ENCODE peak calls at places on chromosomes 2 and 18, in four cellular contexts. S is ovary, N is right lobe of liver, V is SK-N-SH. W is an unnamed sample. For H3K36me3, the result is how much of the 10 kb centered on the place peaks cover.

GRCh38 chr2:207283356-207283755 is 117.6 kb upstream of the KLF7 start:
- DNase-seq in S (no peak), N (no peak), V (no peak), W (no peak)

GRCh38 chr2:84894758-84895520 is 10.5 kb upstream of the TMSB10 start:
- DNase-seq in S (no peak), N (no peak), V (no peak), W (no peak)

GRCh38 chr2:157488877-157489276 is 45.0 kb upstream of the CYTIP start:
- DNase-seq in S (no peak), N (peak), V (no peak), W (peak)

GRCh38 chr2:174007010-174007409 is 41.8 kb upstream of the SP3 start:
- DNase-seq in S (no peak), N (no peak), V (no peak), W (no peak)

GRCh38 chr2:191533693-191534175 is 144.2 kb upstream of the NABP1 start:
- DNase-seq in S (no peak), N (no peak), V (no peak), W (no peak)

GRCh38 chr2:128236491-128237035 is 82.1 kb downstream of the HS6ST1 start:
- DNase-seq in S (no peak), N (no peak), V (no peak), W (no peak)

GRCh38 chr18:59270689-59271257 is 2.5 kb downstream of the RAX start:
- DNase-seq in S (no peak), N (no peak), V (peak), W (no peak)

GRCh38 chr18:73511751-73512525 is 635.7 kb downstream of the FBXO15 start:
- DNase-seq in S (no peak), N (no peak), V (no peak), W (no peak)

GRCh38 chr18:22045221-22045918 is 124.0 kb upstream of the GATA6 start:
- DNase-seq in S (no peak), N (no peak), V (no peak), W (peak)

GRCh38 chr2:199458806-199459285 is 1.1 kb upstream of the SATB2 start:
- DNase-seq in S (no peak), N (peak), V (peak), W (no peak)

GRCh38 chr2:38217401-38218188 is 141.6 kb upstream of the CYP1B1 start:
- DNase-seq in S (no peak), N (no peak), V (no peak), W (no peak)

GRCh38 chr2:39494784-39495251 is 57.7 kb upstream of the MAP4K3 start:
- DNase-seq in S (no peak), N (no peak), V (no peak), W (no peak)

GRCh38 chr2:96547203-96547641 is 10.7 kb downstream of the ARID5A start:
- DNase-seq in S (no peak), N (no peak), V (no peak), W (no peak)

GRCh38 chr2:147632193-147632592 is 212.6 kb upstream of the ACVR2A start:
- DNase-seq in S (no peak), N (no peak), V (no peak), W (no peak)

GRCh38 chr2:203626952-203627681 is 79.3 kb upstream of the CD28 start:
- DNase-seq in S (no peak), N (no peak), V (no peak), W (no peak)

GRCh38 chr2:229431331-229431954 is 160.4 kb upstream of the PID1 start:
- DNase-seq in S (no peak), N (no peak), V (peak), W (no peak)

GRCh38 chr18:48942086-48942485 is 8.7 kb downstream of the SMAD7 start:
- DNase-seq in S (no peak), N (no peak), V (no peak), W (no peak)

GRCh38 chr18:48942554-48943261 is 8.1 kb downstream of the SMAD7 start:
- DNase-seq in S (no peak), N (peak), V (no peak), W (peak)

GRCh38 chr18:48943736-48944527 is 6.8 kb downstream of the SMAD7 start:
- DNase-seq in S (no peak), N (no peak), V (no peak), W (no peak)

GRCh38 chr18:48944634-48945033 is 6.1 kb downstream of the SMAD7 start:
- DNase-seq in S (no peak), N (no peak), V (no peak), W (no peak)

GRCh38 chr18:48943333-48943732 is 7.4 kb downstream of the SMAD7 start:
- DNase-seq in S (no peak), N (no peak), V (no peak), W (no peak)
- H3K36me3 ChIP-seq in S (under half), N (under half), V (under half), W (under half)

GRCh38 chr2:217986256-217986961 is 16.4 kb downstream of the TNS1 start:
- DNase-seq in S (peak), N (no peak), V (no peak), W (no peak)
- H3K4me3 ChIP-seq in S (no peak), N (no peak), V (no peak), W (no peak)

GRCh38 chr2:37070931-37071330 is 13.2 kb downstream of the HEATR5B start:
- DNase-seq in S (no peak), N (no peak), V (no peak), W (no peak)

GRCh38 chr2:37068671-37069070 is 15.5 kb downstream of the HEATR5B start:
- DNase-seq in S (no peak), N (no peak), V (no peak), W (no peak)
- H3K36me3 ChIP-seq in S (under half), N (under half), V (half or more), W (under half)

DNA sequence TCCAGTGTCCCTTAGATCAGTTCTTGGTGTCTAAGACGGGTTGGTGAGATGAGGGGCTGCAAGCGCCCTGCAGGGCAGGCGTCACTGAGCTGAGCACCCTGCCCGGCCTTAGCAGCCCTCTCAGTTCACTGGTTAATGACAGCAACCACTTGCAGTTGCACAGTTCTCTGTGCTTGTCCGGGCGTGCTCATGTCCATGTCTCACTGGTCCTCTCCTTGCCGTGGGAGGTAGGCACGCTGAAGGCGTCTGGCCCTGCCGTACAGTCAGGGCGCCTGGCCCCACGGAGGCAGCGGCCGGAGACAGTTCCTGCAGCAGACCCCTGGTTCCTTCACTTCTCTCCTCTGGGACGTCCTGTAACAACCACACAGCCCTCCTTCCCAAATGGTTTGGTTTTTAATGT is 75.3 kb downstream of the ARHGEF4 start:
- DNase-seq in S (no peak), N (no peak), V (no peak), W (no peak)
- H3K4me3 ChIP-seq in S (no peak), N (no peak), V (no peak), W (no peak)

GRCh38 chr2:184314829-184315228 is 283.5 kb upstream of the ZNF804A start:
- DNase-seq in S (no peak), N (no peak), V (no peak), W (no peak)
- H3K36me3 ChIP-seq in S (under half), N (under half), V (under half), W (under half)

DNA sequence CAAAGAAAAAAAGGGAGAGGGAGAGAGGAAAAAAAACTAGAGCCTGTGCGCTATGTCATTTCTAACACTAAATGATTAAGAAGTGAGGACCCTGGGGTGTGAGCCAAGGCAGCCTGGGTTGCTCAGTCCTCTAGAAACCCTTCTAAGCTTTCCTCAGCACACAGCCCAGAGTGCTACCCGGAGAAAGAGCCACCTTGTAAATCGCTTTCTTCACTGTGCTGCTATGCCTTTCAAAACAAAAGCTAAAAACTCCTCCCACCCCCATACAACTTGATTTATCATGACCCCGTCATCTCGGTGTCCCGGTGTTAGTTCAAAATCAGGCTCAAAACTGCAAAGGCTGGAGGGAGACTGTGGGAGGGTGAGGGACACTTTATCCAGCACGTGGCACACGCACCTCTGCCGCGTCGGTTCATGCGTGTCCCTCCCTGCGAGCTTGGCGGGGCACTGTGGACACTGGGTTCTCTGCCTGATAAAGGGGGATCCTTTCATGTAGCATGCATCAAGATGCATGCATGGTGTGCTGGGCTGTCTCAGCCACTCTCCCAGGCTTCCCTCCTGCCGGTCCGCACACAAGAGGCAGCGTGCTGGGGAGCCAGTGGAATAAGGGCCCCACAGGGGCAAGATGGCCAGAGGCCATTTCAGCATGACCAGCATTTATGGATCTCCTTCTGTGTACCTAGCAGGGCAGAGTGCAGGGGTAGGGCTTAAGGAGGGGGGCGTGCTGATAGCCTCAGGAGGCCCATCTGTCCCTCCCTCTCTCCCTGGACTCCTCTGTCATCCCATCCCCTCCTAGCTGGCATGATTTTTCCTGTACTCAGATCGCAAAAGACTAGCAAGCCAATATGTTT is 170.4 kb downstream of the SMAD7 start:
- DNase-seq in S (peak), N (peak), V (peak), W (no peak)
- H3K4me3 ChIP-seq in S (no peak), N (no peak), V (no peak), W (no peak)

DNA sequence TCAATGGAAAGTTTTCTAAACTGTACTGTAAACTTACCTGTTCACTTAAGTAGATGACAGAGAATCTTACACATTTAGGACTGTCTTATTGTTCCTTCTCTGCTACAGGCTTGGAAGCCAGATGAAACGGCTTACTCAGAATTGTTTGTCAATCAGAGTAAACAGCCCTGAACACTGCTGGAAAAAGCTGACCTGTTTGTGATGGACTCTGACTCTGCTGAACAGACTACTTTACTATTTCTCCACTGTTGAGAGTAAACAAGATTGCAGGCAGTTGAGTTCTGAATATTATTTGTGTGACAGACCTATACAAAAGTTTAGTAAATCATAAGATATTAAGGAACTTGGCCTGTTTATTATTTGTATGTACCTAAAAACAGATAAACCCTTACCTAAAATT is 99.0 kb downstream of the NOL10 start:
- DNase-seq in S (no peak), N (no peak), V (no peak), W (no peak)
- H3K36me3 ChIP-seq in S (under half), N (under half), V (half or more), W (under half)

GRCh38 chr2:215729985-215730620 is 283.2 kb downstream of the MREG start:
- DNase-seq in S (no peak), N (no peak), V (no peak), W (no peak)
- H3K4me3 ChIP-seq in S (no peak), N (no peak), V (no peak), W (no peak)

GRCh38 chr2:69843993-69844392 is 14.5 kb downstream of the GMCL1 start:
- DNase-seq in S (no peak), N (no peak), V (no peak), W (no peak)

GRCh38 chr2:69847068-69847828 is 17.8 kb downstream of the GMCL1 start:
- DNase-seq in S (no peak), N (no peak), V (no peak), W (no peak)

GRCh38 chr2:69844560-69844959 is 15.1 kb downstream of the GMCL1 start:
- DNase-seq in S (no peak), N (no peak), V (no peak), W (no peak)

GRCh38 chr2:69846182-69847067 is 17.0 kb downstream of the GMCL1 start:
- DNase-seq in S (no peak), N (no peak), V (no peak), W (no peak)

DNA sequence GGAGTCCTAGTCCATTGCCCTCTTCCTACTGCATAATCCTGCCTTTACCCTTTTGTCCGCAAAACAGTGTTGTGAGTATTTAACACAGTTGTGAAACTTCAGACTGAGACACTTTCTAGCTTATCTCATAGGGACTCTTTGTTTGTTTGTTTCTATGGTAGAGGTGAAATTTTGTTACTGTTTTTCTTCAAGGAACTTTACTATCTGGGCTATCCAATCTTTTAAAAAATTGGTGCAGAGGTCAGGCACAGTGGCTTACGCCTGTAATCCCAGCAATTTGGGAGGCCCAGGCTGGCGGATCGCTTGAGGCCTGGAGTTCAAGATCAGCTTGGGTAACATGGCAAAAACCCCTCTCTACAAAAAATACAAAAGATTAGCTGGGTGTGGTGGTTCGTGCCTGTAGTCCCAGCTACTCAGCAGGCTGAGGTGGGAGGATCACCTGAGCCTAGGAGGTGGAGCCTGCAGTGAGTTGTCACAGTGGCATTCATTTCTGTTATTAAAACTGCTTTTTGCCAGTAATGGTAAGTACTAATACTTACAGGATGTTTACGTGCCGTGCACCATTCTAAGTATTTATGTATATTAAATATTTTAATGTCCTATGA is 18.8 kb downstream of the GMCL1 start:
- DNase-seq in S (no peak), N (no peak), V (no peak), W (no peak)
- H3K36me3 ChIP-seq in S (under half), N (under half), V (under half), W (under half)

GRCh38 chr2:41884718-41885117 is 163.1 kb upstream of the PKDCC start:
- DNase-seq in S (no peak), N (no peak), V (no peak), W (no peak)
- H3K4me3 ChIP-seq in S (no peak), N (no peak), V (no peak), W (no peak)